ENCODE peak calls at places on chromosomes 16 and 17, in seven cellular contexts. X is adrenal gland, Z is astrocyte of the spinal cord, H is fibroblast of mammary gland, B is left ventricle myocardium inferior, W is prostate gland, T is thoracic aorta. K is an unnamed sample.

GRCh38 chr17:38453951-38454421 is 25.7 kb downstream of the ARHGAP23 start:
- DNase-seq in H (peak; percentile 41), B (no peak), W (peak; percentile 33), T (no peak), X (peak; percentile 58), Z (peak; percentile 52), K (peak; percentile 59)

GRCh38 chr17:38663964-38664644 is 10.7 kb downstream of the EPOP start:
- DNase-seq in H (no peak), T (no peak), X (no peak), W (no peak), B (no peak), Z (no peak), K (no peak)

GRCh38 chr17:51508048-51508447 is 247.7 kb downstream of the UTP18 start:
- DNase-seq in H (no peak), Z (no peak), X (no peak), T (no peak), W (no peak), B (no peak), K (no peak)

GRCh38 chr17:21243516-21244303 is 9.5 kb downstream of the NATD1 start:
- DNase-seq in H (no peak), Z (no peak), T (no peak), X (no peak), W (no peak), B (no peak), K (no peak)

GRCh38 chr16:50473375-50473945 is 74.7 kb upstream of the NKD1 start:
- DNase-seq in T (no peak), H (no peak), W (no peak), Z (no peak), X (no peak), B (no peak), K (no peak)

GRCh38 chr17:69062860-69063621 is 2.3 kb upstream of the ABCA9 start:
- DNase-seq in Z (no peak), H (no peak), W (no peak), X (no peak), B (no peak), T (no peak), K (no peak)

GRCh38 chr17:73342057-73342522 is 30.3 kb upstream of the CDC42EP4 start:
- DNase-seq in Z (peak; percentile 90), W (peak; percentile 64), B (peak; percentile 53), X (peak; percentile 41), T (peak; percentile 21), H (peak; percentile 69), K (peak; percentile 87)

GRCh38 chr17:10574324-10574723 is 24.9 kb upstream of the MYH2 start:
- DNase-seq in Z (no peak), W (no peak), H (peak; percentile 56), T (no peak), X (no peak), B (no peak), K (peak; percentile 39)

GRCh38 chr17:19269102-19269501 is 31.9 kb downstream of the EPN2 start:
- DNase-seq in Z (no peak), B (no peak), H (no peak), X (no peak), W (peak; percentile 50), T (no peak), K (no peak)

GRCh38 chr17:179721-180379 is 1.6 kb downstream of the DOC2B start:
- DNase-seq in W (no peak), B (no peak), X (no peak), H (no peak), Z (no peak), T (no peak), K (no peak)

GRCh38 chr17:41042953-41043352 is 1.7 kb upstream of the KRTAP1-1 start:
- DNase-seq in Z (no peak), T (no peak), B (no peak), X (no peak), H (no peak), W (no peak), K (no peak)

GRCh38 chr16:82583415-82583814 is 43.4 kb upstream of the CDH13 start:
- DNase-seq in T (no peak), W (no peak), X (no peak), H (peak; percentile 23), Z (peak; percentile 3), B (no peak), K (peak; percentile 30)

GRCh38 chr16:11093578-11094074 is 149.3 kb downstream of the CLEC16A start:
- DNase-seq in B (no peak), X (no peak), T (no peak), W (no peak), H (no peak), Z (no peak), K (no peak)

GRCh38 chr17:38415250-38416194 is 12.7 kb upstream of the ARHGAP23 start:
- DNase-seq in H (peak; percentile 28), T (no peak), Z (peak; percentile 60), W (no peak), X (no peak), B (no peak), K (peak; percentile 76)

GRCh38 chr17:3963214-3964201 is 729 bp downstream of the ATP2A3 start:
- DNase-seq in W (no peak), T (no peak), Z (no peak), X (no peak), B (no peak), H (no peak), K (no peak)

GRCh38 chr16:50210266-50211038 is 55.9 kb upstream of the ADCY7 start:
- DNase-seq in B (peak; percentile 80), T (no peak), X (peak; percentile 73), H (peak; percentile 86), Z (peak; percentile 88), W (peak; percentile 85), K (peak; percentile 97)

GRCh38 chr17:43531082-43531378 is 15.1 kb downstream of the ETV4 start:
- DNase-seq in T (no peak), H (no peak), X (no peak), W (no peak), B (no peak), Z (no peak), K (no peak)

GRCh38 chr17:56947741-56948140 is 13.1 kb downstream of the COIL start:
- DNase-seq in X (no peak), T (no peak), H (no peak), Z (no peak), W (no peak), B (no peak), K (no peak)

GRCh38 chr16:53926209-53926608 is 222.3 kb downstream of the FTO start:
- DNase-seq in T (no peak), B (no peak), Z (no peak), W (no peak), H (no peak), X (no peak), K (no peak)

GRCh38 chr17:62937636-62938035 is 28.4 kb upstream of the TANC2 start:
- DNase-seq in X (no peak), Z (no peak), T (no peak), H (no peak), B (no peak), W (no peak), K (no peak)

GRCh38 chr17:29048440-29049360 is 5.8 kb downstream of the PIPOX start:
- DNase-seq in X (peak; percentile 18), W (no peak), T (no peak), B (no peak), H (no peak), Z (peak; percentile 29), K (no peak)

GRCh38 chr16:77603656-77604055 is 118.7 kb upstream of the NUDT7 start:
- DNase-seq in W (no peak), H (no peak), T (no peak), B (no peak), Z (no peak), X (no peak), K (no peak)

GRCh38 chr17:28320215-28321061 is 1.4 kb downstream of the TMEM97 start:
- DNase-seq in X (no peak), W (no peak), H (peak; percentile 23), Z (no peak), B (no peak), T (no peak), K (no peak)

GRCh38 chr17:59547131-59547915 is 18.1 kb upstream of the DHX40 start:
- DNase-seq in T (no peak), W (no peak), Z (no peak), B (no peak), H (peak; percentile 5), X (no peak), K (no peak)

GRCh38 chr16:25035494-25036405 is 20.6 kb upstream of the ARHGAP17 start:
- DNase-seq in Z (no peak), X (no peak), T (no peak), B (no peak), W (no peak), H (no peak), K (no peak)

GRCh38 chr17:42253173-42253545 is 23.0 kb downstream of the STAT5B start:
- DNase-seq in Z (no peak), B (no peak), W (no peak), H (no peak), X (no peak), T (no peak), K (no peak)

GRCh38 chr17:42253601-42254000 is 22.6 kb downstream of the STAT5B start:
- DNase-seq in B (no peak), T (no peak), H (peak; percentile 20), Z (no peak), X (no peak), W (no peak), K (no peak)

GRCh38 chr17:42249681-42250446 is 26.3 kb downstream of the STAT5B start:
- DNase-seq in X (no peak), T (no peak), Z (no peak), H (no peak), W (no peak), B (no peak), K (no peak)

GRCh38 chr17:42252528-42253172 is 23.5 kb downstream of the STAT5B start:
- DNase-seq in W (no peak), H (peak; percentile 35), X (no peak), T (no peak), Z (no peak), B (no peak), K (peak; percentile 19)

DNA sequence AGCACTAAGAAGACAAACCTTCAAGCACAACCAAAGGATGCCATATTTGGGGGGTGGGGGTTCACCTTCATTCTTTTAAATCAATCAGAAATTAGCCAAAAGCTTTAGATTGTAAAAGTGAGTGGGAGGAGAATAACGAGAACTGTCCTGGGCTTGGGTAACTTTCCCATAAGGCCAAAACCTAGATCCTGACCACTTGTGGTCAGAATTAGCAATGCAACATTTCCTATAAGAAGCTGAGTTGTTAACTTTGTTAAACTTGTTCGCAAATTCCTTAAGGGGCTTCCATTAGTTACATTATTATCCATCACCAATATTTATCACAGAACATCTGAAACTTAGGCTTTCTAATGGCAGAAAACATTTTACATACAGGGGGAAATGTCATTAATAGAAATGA is 25.1 kb downstream of the STAT5B start:
- DNase-seq in B (no peak), W (no peak), T (no peak), X (no peak), H (peak; percentile 63), Z (peak; percentile 33), K (no peak)
- H3K4me3 ChIP-seq in B (no peak overlapping the region), W (no peak overlapping the region), T (no peak overlapping the region), X (no peak overlapping the region), H (no peak overlapping the region), Z (no peak overlapping the region), K (no peak overlapping the region)

GRCh38 chr16:13896543-13897182 is 23.3 kb upstream of the ERCC4 start:
- DNase-seq in H (peak; percentile 8), T (no peak), B (no peak), W (no peak), X (no peak), Z (no peak), K (no peak)
- TF ChIP-seq CTCF in H (peak; percentile 32), T (no peak), B (no peak), W (no peak), X (no peak), Z (peak; percentile 34), K (peak; percentile 37)

GRCh38 chr16:74999208-74999682 is 421 bp downstream of the ZNRF1 start:
- DNase-seq in Z (no peak), B (peak; percentile 34), W (peak; percentile 10), H (no peak), X (peak; percentile 55), T (no peak), K (no peak)
- H3K4me3 ChIP-seq in Z (peak overlapping the region; percentile 75), B (peak overlapping the region; percentile 99), W (peak overlapping the region; percentile 71), H (peak overlapping the region; percentile 66), X (peak overlapping the region; percentile 71), T (peak overlapping the region; percentile 87), K (peak overlapping the region; percentile 71)

GRCh38 chr16:84504420-84505248 is at the start of gene MEAK7:
- DNase-seq in B (peak; percentile 99), Z (peak; percentile 99), W (peak; percentile 99), H (peak; percentile 97), T (peak; percentile 95), X (peak; percentile 99), K (peak; percentile 98)
- TF ChIP-seq CTCF in B (no peak), Z (peak; percentile 7), W (peak; percentile 33), H (no peak), T (no peak), X (no peak), K (no peak)